ENCODE peak calls at places on chromosomes 4 and X, in eight cellular contexts. F is kidney, X is GM23338, A is IMR-90, V is A549, L is breast epithelium, J is right cardiac atrium, T is esophagus squamous epithelium. H is an unnamed sample. For H3K4me1, the result is how much of the 10 kb centered on the place peaks cover.

GRCh38 chrX:40663880-40664630 is 16.7 kb upstream of the CXorf38 start:
- DNase-seq in J (no peak), X (peak), L (no peak), A (peak), T (no peak), F (no peak), V (peak), H (no peak)

GRCh38 chr4:972651-973424 is 531 bp downstream of the DGKQ start:
- DNase-seq in X (peak), A (no peak), J (peak), L (no peak), F (peak), T (no peak), V (no peak), H (peak)

GRCh38 chr4:8905773-8906667 is 34.4 kb upstream of the HMX1 start:
- DNase-seq in X (no peak), V (no peak), J (no peak), T (no peak), F (peak), A (no peak), L (no peak), H (no peak)

GRCh38 chrX:101595739-101596419 is 21.9 kb downstream of the ARMCX6 start:
- DNase-seq in T (no peak), F (no peak), L (no peak), J (no peak), A (peak), X (peak), V (peak), H (no peak)

GRCh38 chr4:127533028-127533700 is 99.6 kb upstream of the INTU start:
- DNase-seq in T (no peak), X (no peak), A (peak), F (peak), L (peak), V (no peak), J (peak), H (peak)

GRCh38 chr4:3017504-3017903 is 54.1 kb downstream of the GRK4 start:
- DNase-seq in T (no peak), L (no peak), A (no peak), V (no peak), F (no peak), J (no peak), X (no peak), H (no peak)

GRCh38 chr4:175560628-175561027 is 251.4 kb downstream of the GPM6A start:
- DNase-seq in V (peak), T (no peak), A (peak), L (no peak), X (peak), J (no peak), F (no peak), H (no peak)

GRCh38 chrX:21721175-21721574 is 36.7 kb downstream of the SMPX start:
- DNase-seq in X (no peak), L (no peak), F (no peak), T (no peak), J (no peak), V (no peak), A (peak), H (no peak)

GRCh38 chr4:136012250-136012649 is 1520.0 kb downstream of the PCDH18 start:
- DNase-seq in F (no peak), T (no peak), J (no peak), V (no peak), L (no peak), A (no peak), X (peak), H (no peak)

DNA sequence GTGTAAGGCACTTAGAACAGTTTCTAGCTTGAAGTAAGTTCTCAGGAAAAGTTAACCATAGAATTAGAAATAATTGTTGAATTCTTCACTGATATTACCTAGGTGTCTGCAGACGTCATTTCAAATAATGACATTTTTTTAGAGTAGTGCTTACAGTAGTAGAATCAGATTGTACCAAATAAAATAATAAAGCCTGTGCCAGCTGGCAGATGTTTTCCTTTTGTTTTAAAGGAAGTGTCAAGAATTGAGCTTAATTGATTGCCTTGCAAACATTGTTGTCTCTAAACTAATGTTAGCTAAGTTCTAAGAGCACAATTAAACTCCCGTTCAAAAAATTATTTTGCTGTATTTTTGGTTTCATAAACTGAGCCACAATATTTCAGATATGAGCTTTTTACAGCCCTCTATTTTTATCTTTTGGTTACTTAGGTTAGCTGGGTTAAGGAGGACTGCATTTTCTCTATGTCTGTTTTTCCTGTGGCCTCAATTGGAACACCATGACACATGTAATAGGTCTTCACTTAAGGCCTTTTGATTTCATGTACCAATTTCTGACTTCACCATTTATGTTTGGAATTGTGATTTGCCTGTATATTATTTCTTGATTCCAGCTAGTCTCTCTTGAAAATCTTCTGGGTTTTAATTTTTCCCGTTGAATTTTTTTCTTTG is 64.2 kb downstream of the DCUN1D4 start:
- DNase-seq in V (no peak), J (no peak), L (no peak), F (no peak), X (no peak), A (no peak), T (no peak), H (no peak)
- H3K27ac ChIP-seq in V (no peak), J (no peak), L (no peak), F (no peak), X (no peak), A (no peak), T (no peak), H (no peak)

DNA sequence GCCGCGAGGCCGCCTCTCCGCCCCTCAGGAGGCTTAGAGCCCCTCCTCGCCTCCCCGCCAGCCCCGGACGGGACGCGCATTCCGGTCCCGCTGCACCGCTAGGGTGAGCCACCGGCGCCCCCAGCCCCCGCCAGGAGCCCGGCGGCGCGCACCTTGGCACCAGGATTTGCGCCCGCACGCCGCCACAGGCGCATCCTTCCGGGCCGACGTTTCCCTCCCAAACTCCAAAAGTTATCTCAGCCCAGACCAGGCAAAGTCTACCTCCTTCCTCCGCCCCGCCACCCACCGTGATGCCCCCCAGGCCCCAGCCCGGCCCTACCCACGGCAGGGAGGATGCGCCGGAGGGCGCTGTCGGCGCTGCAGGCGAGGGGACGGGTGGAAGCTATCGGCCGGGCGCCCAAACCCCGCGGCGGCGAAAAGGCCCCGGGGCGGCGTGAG is 538 bp downstream of the SCML2 start:
- DNase-seq in L (no peak), J (no peak), T (no peak), V (peak), F (no peak), X (peak), A (no peak), H (no peak)
- H3K4me3 ChIP-seq in L (peak), J (peak), T (peak), V (peak), F (peak), X (peak), A (peak), H (peak)

GRCh38 chrX:71106427-71106826 is at the start of gene CXorf65:
- DNase-seq in T (no peak), L (no peak), F (no peak), J (no peak), A (no peak), V (no peak), X (no peak), H (no peak)

GRCh38 chrX:71103110-71103983 is 3.2 kb downstream of the CXorf65 start:
- DNase-seq in L (no peak), X (peak), V (no peak), J (no peak), T (no peak), A (no peak), F (no peak), H (no peak)

GRCh38 chrX:71107245-71107644 is 705 bp upstream of the CXorf65 start:
- DNase-seq in L (no peak), F (no peak), V (no peak), A (no peak), J (no peak), T (no peak), X (no peak), H (no peak)

GRCh38 chrX:71107762-71108360 is 1.3 kb upstream of the CXorf65 start:
- DNase-seq in L (no peak), F (no peak), T (no peak), A (no peak), V (no peak), X (no peak), J (no peak), H (no peak)

DNA sequence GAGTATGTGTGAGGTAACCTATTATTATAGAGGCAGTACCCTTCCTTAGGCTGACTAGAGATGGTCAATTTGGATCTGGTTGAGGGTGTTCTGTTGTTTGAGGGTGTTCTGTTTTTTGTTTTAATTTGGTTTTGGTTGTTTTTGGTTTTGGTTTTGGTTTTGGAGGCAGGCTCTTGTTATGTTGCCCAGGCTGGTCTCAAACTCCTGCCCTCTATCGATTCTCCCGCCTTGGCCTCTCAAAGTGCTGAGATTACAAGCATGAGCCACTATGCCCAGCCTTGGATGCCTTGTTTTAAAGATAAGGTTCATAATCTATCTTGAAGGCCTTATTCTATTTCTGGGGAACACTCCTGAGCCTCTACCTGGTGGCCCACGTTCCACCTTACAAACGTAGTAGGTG is 902 bp downstream of the CXorf65 start:
- DNase-seq in T (no peak), X (no peak), J (no peak), A (no peak), V (no peak), L (no peak), F (no peak), H (no peak)
- H3K4me1 ChIP-seq in T (under half), X (under half), J (under half), A (under half), V (under half), L (under half), F (under half), H (under half)

GRCh38 chr4:176726803-176727202 is 65.9 kb downstream of the VEGFC start:
- DNase-seq in L (no peak), J (no peak), X (no peak), T (no peak), A (peak), F (no peak), V (no peak), H (no peak)
- H3K27ac ChIP-seq in L (no peak), J (peak), X (no peak), T (peak), A (peak), F (no peak), V (no peak), H (no peak)